ENCODE peak calls at places on chromosomes 11 and 22, in five cellular contexts. One of them, this sample, is unnamed.

GRCh38 chr22:36725366-36726006 is 21.9 kb upstream of the CACNG2 start:
- DNase-seq in GM12865: no peak
- DNase-seq in activated CD4-positive, alpha-beta T cell treated with anti-CD3 and anti-CD28 coated beads for 4 hours: no peak
- DNase-seq in right lobe of liver: no peak
- DNase-seq in HFFc6: no peak
- DNase-seq in this sample: no peak

GRCh38 chr11:128653828-128654231 is 40.0 kb upstream of the FLI1 start:
- DNase-seq in right lobe of liver: peak
- DNase-seq in GM12865: no peak
- DNase-seq in activated CD4-positive, alpha-beta T cell treated with anti-CD3 and anti-CD28 coated beads for 4 hours: no peak
- DNase-seq in HFFc6: peak
- DNase-seq in this sample: peak

GRCh38 chr22:40463017-40463631 is 92.7 kb downstream of the SGSM3 start:
- DNase-seq in activated CD4-positive, alpha-beta T cell treated with anti-CD3 and anti-CD28 coated beads for 4 hours: peak
- DNase-seq in GM12865: peak
- DNase-seq in HFFc6: no peak
- DNase-seq in right lobe of liver: no peak
- DNase-seq in this sample: no peak

GRCh38 chr11:57417056-57417455 is 9.9 kb downstream of the SLC43A3 start:
- DNase-seq in right lobe of liver: no peak
- DNase-seq in activated CD4-positive, alpha-beta T cell treated with anti-CD3 and anti-CD28 coated beads for 4 hours: no peak
- DNase-seq in GM12865: no peak
- DNase-seq in HFFc6: no peak
- DNase-seq in this sample: no peak

GRCh38 chr22:46963672-46964545 is 201.5 kb downstream of the TBC1D22A start:
- DNase-seq in GM12865: no peak
- DNase-seq in activated CD4-positive, alpha-beta T cell treated with anti-CD3 and anti-CD28 coated beads for 4 hours: no peak
- DNase-seq in right lobe of liver: peak
- DNase-seq in HFFc6: no peak
- DNase-seq in this sample: no peak

GRCh38 chr11:36774603-36775002 is 176.6 kb upstream of the RAG2 start:
- DNase-seq in GM12865: no peak
- DNase-seq in activated CD4-positive, alpha-beta T cell treated with anti-CD3 and anti-CD28 coated beads for 4 hours: no peak
- DNase-seq in right lobe of liver: no peak
- DNase-seq in HFFc6: peak
- DNase-seq in this sample: peak

GRCh38 chr22:31363885-31364284 is 17.7 kb upstream of the PATZ1 start:
- DNase-seq in GM12865: no peak
- DNase-seq in right lobe of liver: no peak
- DNase-seq in HFFc6: no peak
- DNase-seq in activated CD4-positive, alpha-beta T cell treated with anti-CD3 and anti-CD28 coated beads for 4 hours: no peak
- DNase-seq in this sample: no peak

GRCh38 chr22:25698461-25698860 is 43.5 kb upstream of the MYO18B start:
- DNase-seq in GM12865: no peak
- DNase-seq in HFFc6: no peak
- DNase-seq in activated CD4-positive, alpha-beta T cell treated with anti-CD3 and anti-CD28 coated beads for 4 hours: no peak
- DNase-seq in right lobe of liver: no peak
- DNase-seq in this sample: no peak

GRCh38 chr11:109864161-109864661 is 229.0 kb upstream of the ZC3H12C start:
- DNase-seq in HFFc6: no peak
- DNase-seq in right lobe of liver: no peak
- DNase-seq in activated CD4-positive, alpha-beta T cell treated with anti-CD3 and anti-CD28 coated beads for 4 hours: no peak
- DNase-seq in GM12865: peak
- DNase-seq in this sample: peak

GRCh38 chr22:19896665-19897355 is 42.1 kb upstream of the GNB1L start:
- DNase-seq in right lobe of liver: no peak
- DNase-seq in activated CD4-positive, alpha-beta T cell treated with anti-CD3 and anti-CD28 coated beads for 4 hours: peak
- DNase-seq in GM12865: no peak
- DNase-seq in HFFc6: no peak
- DNase-seq in this sample: no peak

GRCh38 chr11:125902315-125902926 is 585 bp downstream of the PUS3 start:
- DNase-seq in HFFc6: no peak
- DNase-seq in activated CD4-positive, alpha-beta T cell treated with anti-CD3 and anti-CD28 coated beads for 4 hours: no peak
- DNase-seq in GM12865: no peak
- DNase-seq in right lobe of liver: no peak
- DNase-seq in this sample: no peak

GRCh38 chr11:33775832-33776231 is 1.5 kb upstream of the FBXO3 start:
- DNase-seq in GM12865: peak
- DNase-seq in right lobe of liver: no peak
- DNase-seq in HFFc6: no peak
- DNase-seq in activated CD4-positive, alpha-beta T cell treated with anti-CD3 and anti-CD28 coated beads for 4 hours: no peak
- DNase-seq in this sample: no peak

GRCh38 chr11:20050551-20051333 is 109.5 kb downstream of the DBX1 start:
- DNase-seq in right lobe of liver: no peak
- DNase-seq in activated CD4-positive, alpha-beta T cell treated with anti-CD3 and anti-CD28 coated beads for 4 hours: no peak
- DNase-seq in GM12865: no peak
- DNase-seq in HFFc6: no peak
- DNase-seq in this sample: peak

GRCh38 chr11:45094958-45095690 is 51.3 kb upstream of the PRDM11 start:
- DNase-seq in HFFc6: no peak
- DNase-seq in GM12865: no peak
- DNase-seq in right lobe of liver: no peak
- DNase-seq in activated CD4-positive, alpha-beta T cell treated with anti-CD3 and anti-CD28 coated beads for 4 hours: no peak
- DNase-seq in this sample: no peak

GRCh38 chr11:96090711-96091110 is 166.8 kb upstream of the MTMR2 start:
- DNase-seq in activated CD4-positive, alpha-beta T cell treated with anti-CD3 and anti-CD28 coated beads for 4 hours: no peak
- DNase-seq in right lobe of liver: no peak
- DNase-seq in HFFc6: peak
- DNase-seq in GM12865: no peak
- DNase-seq in this sample: peak

This sample was measured in EL.